ENCODE peak calls at places on chromosomes 16 and 17, in eight cellular contexts. K is cardiac fibroblast, Y is astrocyte of the spinal cord, S is GM23338, P is stomach, C is fibroblast of mammary gland, B is Caco-2, M is left ventricle myocardium inferior. L is an unnamed sample.
A peak's percentile ranks its signal among the peaks of the same experiment; 100 is the strongest.

GRCh38 chr17:77928519-77929179 is 29.9 kb upstream of the TNRC6C start:
- DNase-seq in K (no peak), Y (no peak), S (no peak), P (no peak), C (no peak), B (no peak), M (no peak), L (no peak)

GRCh38 chr16:84832488-84833141 is 12.8 kb downstream of the CRISPLD2 start:
- DNase-seq in K (peak; percentile 99), Y (peak; percentile 99), S (no peak), P (peak; percentile 54), C (peak; percentile 100), B (no peak), M (peak; percentile 90), L (no peak)

GRCh38 chr17:45675012-45675411 is 109.1 kb upstream of the CRHR1 start:
- DNase-seq in K (no peak), Y (no peak), S (no peak), P (no peak), C (no peak), B (no peak), M (no peak), L (no peak)

GRCh38 chr16:83046664-83047063 is 419.9 kb downstream of the CDH13 start:
- DNase-seq in K (no peak), Y (no peak), S (no peak), P (no peak), C (no peak), B (no peak), M (no peak), L (no peak)

GRCh38 chr17:37180371-37180770 is 195.4 kb upstream of the C17orf78 start:
- DNase-seq in K (peak; percentile 30), Y (peak; percentile 11), S (no peak), P (no peak), C (no peak), B (no peak), M (no peak), L (no peak)

GRCh38 chr17:38428643-38429371 is 543 bp downstream of the ARHGAP23 start:
- DNase-seq in K (peak; percentile 42), Y (peak; percentile 44), S (peak; percentile 72), P (peak; percentile 44), C (peak; percentile 40), B (no peak), M (peak; percentile 68), L (peak; percentile 66)

GRCh38 chr17:77604301-77605031 is 354.0 kb upstream of the TNRC6C start:
- DNase-seq in K (no peak), Y (no peak), S (no peak), P (no peak), C (no peak), B (no peak), M (no peak), L (no peak)

GRCh38 chr17:19771971-19772630 is 24.0 kb upstream of the ALDH3A1 start:
- DNase-seq in K (no peak), Y (no peak), S (no peak), P (no peak), C (no peak), B (no peak), M (no peak), L (no peak)

GRCh38 chr17:44601574-44602372 is 44.5 kb downstream of the FZD2 start:
- DNase-seq in K (no peak), Y (peak; percentile 40), S (no peak), P (no peak), C (peak; percentile 65), B (no peak), M (no peak), L (no peak)

GRCh38 chr16:56424791-56425438 is 430 bp downstream of the AMFR start:
- DNase-seq in K (no peak), Y (peak; percentile 5), S (peak; percentile 56), P (no peak), C (peak; percentile 14), B (no peak), M (peak; percentile 38), L (no peak)

GRCh38 chr16:56424404-56424765 is 960 bp downstream of the AMFR start:
- DNase-seq in K (no peak), Y (no peak), S (peak; percentile 30), P (no peak), C (peak; percentile 14), B (no peak), M (no peak), L (no peak)

GRCh38 chr16:56423584-56424403 is 1.6 kb downstream of the AMFR start:
- DNase-seq in K (no peak), Y (peak; percentile 10), S (no peak), P (no peak), C (peak; percentile 7), B (no peak), M (no peak), L (no peak)

GRCh38 chr16:56426585-56426984 is 1.2 kb upstream of the AMFR start:
- DNase-seq in K (no peak), Y (no peak), S (no peak), P (no peak), C (peak; percentile 2), B (no peak), M (no peak), L (no peak)

DNA sequence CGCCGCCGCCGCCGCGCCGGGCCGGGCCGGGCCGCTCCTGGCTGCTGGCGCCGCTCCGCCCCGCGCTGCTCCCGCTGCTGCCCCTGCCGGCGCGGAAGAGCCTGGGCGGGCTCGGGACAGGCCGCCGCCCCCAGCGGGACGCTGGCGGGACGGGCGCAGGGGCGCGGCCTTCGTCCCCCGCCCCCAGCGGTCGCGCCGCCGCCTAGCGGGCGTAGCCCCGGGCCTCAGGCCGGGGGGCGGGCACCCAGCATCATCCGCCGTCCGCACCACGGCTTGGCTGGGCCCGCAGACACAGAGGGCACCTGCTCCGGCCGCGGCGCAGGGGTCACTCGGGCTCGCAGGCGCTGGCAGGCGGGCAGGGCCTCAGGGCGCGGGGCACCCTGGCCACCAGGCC is at the start of gene AMFR:
- DNase-seq in K (peak; percentile 75), Y (peak; percentile 63), S (peak; percentile 85), P (peak; percentile 72), C (peak; percentile 70), B (peak; percentile 65), M (peak; percentile 73), L (peak; percentile 82)
- TF ChIP-seq CTCF in K (peak; percentile 18), Y (peak; percentile 19), S (peak; percentile 26), P (no peak), C (no peak), B (peak; percentile 25), M (peak; percentile 72), L (no peak)

GRCh38 chr16:89010210-89010925 is 33.4 kb upstream of the CBFA2T3 start:
- DNase-seq in K (no peak), Y (no peak), S (no peak), P (no peak), C (no peak), B (no peak), M (no peak), L (no peak)

GRCh38 chr16:89007371-89008249 is 30.6 kb upstream of the CBFA2T3 start:
- DNase-seq in K (no peak), Y (no peak), S (no peak), P (no peak), C (no peak), B (no peak), M (no peak), L (no peak)

GRCh38 chr16:89011909-89012621 is 35.1 kb upstream of the CBFA2T3 start:
- DNase-seq in K (no peak), Y (no peak), S (no peak), P (no peak), C (no peak), B (no peak), M (no peak), L (no peak)

GRCh38 chr16:89012622-89012995 is 35.6 kb upstream of the CBFA2T3 start:
- DNase-seq in K (no peak), Y (no peak), S (no peak), P (no peak), C (no peak), B (no peak), M (no peak), L (no peak)

DNA sequence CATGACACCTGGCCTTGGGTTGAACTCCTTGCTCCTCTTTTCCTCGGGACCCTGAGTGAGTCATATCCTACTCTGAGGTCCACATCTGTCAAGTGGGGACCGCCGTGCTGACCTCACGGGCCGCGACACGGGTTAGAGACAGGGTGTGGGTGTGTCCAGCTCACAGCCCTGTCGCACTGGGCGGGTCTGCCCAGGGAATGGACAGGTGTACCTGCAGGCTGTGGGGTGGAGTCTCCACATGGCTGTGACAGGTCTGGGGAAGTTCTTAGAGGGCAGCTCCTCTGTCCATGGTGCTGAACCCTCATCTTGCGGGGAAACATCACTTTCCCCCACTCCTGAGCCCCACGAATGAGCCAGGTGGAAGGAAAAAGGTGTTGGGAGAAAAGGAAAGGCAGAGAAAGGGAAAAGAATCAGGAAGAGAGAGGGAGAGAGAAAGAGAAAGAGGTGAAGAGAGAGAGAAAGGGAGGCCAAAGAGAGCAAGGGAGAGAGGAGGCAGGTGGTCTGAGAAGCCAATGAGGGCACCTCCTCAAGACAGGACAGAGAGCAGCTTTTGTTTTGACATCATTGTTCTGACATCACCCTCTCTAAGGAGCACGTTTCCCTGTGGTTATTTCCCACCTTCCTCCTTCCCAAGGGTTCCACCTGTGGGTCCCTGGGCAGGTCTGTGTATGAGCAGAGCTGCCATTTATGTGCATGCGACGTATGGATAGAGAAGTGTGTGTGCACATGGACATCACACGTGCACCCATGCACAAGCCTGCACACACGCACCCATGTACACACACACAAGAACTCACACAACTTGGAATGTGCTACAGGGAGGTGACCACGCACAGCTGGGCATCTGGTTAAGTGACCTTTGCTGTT is 32.6 kb upstream of the CBFA2T3 start:
- DNase-seq in K (peak; percentile 17), Y (no peak), S (peak; percentile 68), P (no peak), C (peak; percentile 5), B (no peak), M (no peak), L (peak; percentile 39)
- TF ChIP-seq CTCF in K (no peak), Y (no peak), S (no peak), P (no peak), C (no peak), B (no peak), M (no peak), L (no peak)

GRCh38 chr17:28727727-28728363 is 743 bp upstream of the NEK8 start:
- DNase-seq in K (peak; percentile 63), Y (peak; percentile 43), S (peak; percentile 97), P (peak; percentile 72), C (no peak), B (peak; percentile 87), M (no peak), L (peak; percentile 51)
- TF ChIP-seq CTCF in K (peak; percentile 25), Y (peak; percentile 32), S (peak; percentile 9), P (no peak), C (peak; percentile 33), B (peak; percentile 45), M (peak; percentile 41), L (no peak)

GRCh38 chr17:1515640-1516402 is 591 bp downstream of the INPP5K start:
- DNase-seq in K (peak; percentile 93), Y (peak; percentile 89), S (peak; percentile 95), P (peak; percentile 64), C (peak; percentile 87), B (peak; percentile 66), M (no peak), L (peak; percentile 55)

GRCh38 chr17:1519678-1520077 is 3.3 kb upstream of the INPP5K start:
- DNase-seq in K (no peak), Y (no peak), S (no peak), P (no peak), C (no peak), B (no peak), M (no peak), L (no peak)

GRCh38 chr17:1518410-1518809 is 2.0 kb upstream of the INPP5K start:
- DNase-seq in K (no peak), Y (no peak), S (no peak), P (no peak), C (no peak), B (no peak), M (no peak), L (no peak)

GRCh38 chr17:1512351-1512750 is 4.1 kb downstream of the INPP5K start:
- DNase-seq in K (no peak), Y (no peak), S (no peak), P (no peak), C (no peak), B (no peak), M (no peak), L (no peak)

GRCh38 chr17:1516403-1517161 is at the start of gene INPP5K:
- DNase-seq in K (peak; percentile 98), Y (peak; percentile 98), S (peak; percentile 95), P (peak; percentile 99), C (peak; percentile 97), B (peak; percentile 98), M (peak; percentile 98), L (peak; percentile 93)
- TF ChIP-seq CTCF in K (no peak), Y (no peak), S (no peak), P (peak; percentile 16), C (no peak), B (no peak), M (no peak), L (no peak)

L was measured in endothelial cell.